ENCODE peak calls at places on chromosomes 4 and X, in eight cellular contexts. One of them, this sample, is unnamed.

GRCh38 chr4:38670939-38671593 is 7.1 kb downstream of the KLF3 start:
- DNase-seq in lung: peak; percentile 42
- DNase-seq in OCI-LY7: no peak
- DNase-seq in CD4-positive, alpha-beta memory T cell: no peak
- DNase-seq in A549: no peak
- DNase-seq in pancreas: no peak
- DNase-seq in neural progenitor cell: no peak
- DNase-seq in cardiac muscle cell: no peak
- DNase-seq in this sample: no peak

GRCh38 chr4:148814030-148814429 is 371.8 kb upstream of the NR3C2 start:
- DNase-seq in lung: peak; percentile 45
- DNase-seq in OCI-LY7: no peak
- DNase-seq in CD4-positive, alpha-beta memory T cell: no peak
- DNase-seq in A549: no peak
- DNase-seq in pancreas: peak; percentile 41
- DNase-seq in neural progenitor cell: no peak
- DNase-seq in cardiac muscle cell: no peak
- DNase-seq in this sample: no peak

GRCh38 chr4:82896755-82897154 is 3.8 kb upstream of the THAP9 start:
- DNase-seq in lung: no peak
- DNase-seq in OCI-LY7: no peak
- DNase-seq in CD4-positive, alpha-beta memory T cell: no peak
- DNase-seq in A549: no peak
- DNase-seq in pancreas: no peak
- DNase-seq in neural progenitor cell: no peak
- DNase-seq in cardiac muscle cell: no peak
- DNase-seq in this sample: no peak

GRCh38 chr4:55851885-55852284 is 1.6 kb upstream of the EXOC1 start:
- DNase-seq in lung: no peak
- DNase-seq in OCI-LY7: no peak
- DNase-seq in CD4-positive, alpha-beta memory T cell: peak; percentile 37
- DNase-seq in A549: no peak
- DNase-seq in pancreas: no peak
- DNase-seq in neural progenitor cell: no peak
- DNase-seq in cardiac muscle cell: no peak
- DNase-seq in this sample: no peak

GRCh38 chr4:140790171-140790570 is 34.0 kb upstream of the TBC1D9 start:
- DNase-seq in lung: no peak
- DNase-seq in OCI-LY7: no peak
- DNase-seq in CD4-positive, alpha-beta memory T cell: no peak
- DNase-seq in A549: no peak
- DNase-seq in pancreas: no peak
- DNase-seq in neural progenitor cell: no peak
- DNase-seq in cardiac muscle cell: peak; percentile 66
- DNase-seq in this sample: no peak

GRCh38 chr4:81130569-81130968 is 84.5 kb downstream of the PRKG2 start:
- DNase-seq in lung: no peak
- DNase-seq in OCI-LY7: no peak
- DNase-seq in CD4-positive, alpha-beta memory T cell: no peak
- DNase-seq in A549: no peak
- DNase-seq in pancreas: no peak
- DNase-seq in neural progenitor cell: peak; percentile 20
- DNase-seq in cardiac muscle cell: no peak
- DNase-seq in this sample: no peak

GRCh38 chrX:135596495-135596894 is 76.0 kb downstream of the INTS6L start:
- DNase-seq in lung: no peak
- DNase-seq in OCI-LY7: peak; percentile 42
- DNase-seq in CD4-positive, alpha-beta memory T cell: peak; percentile 36
- DNase-seq in A549: peak; percentile 6
- DNase-seq in pancreas: peak; percentile 40
- DNase-seq in neural progenitor cell: peak; percentile 69
- DNase-seq in cardiac muscle cell: peak; percentile 61
- DNase-seq in this sample: peak; percentile 61

GRCh38 chr4:168480991-168481588 is 798 bp upstream of the DDX60L start:
- DNase-seq in lung: no peak
- DNase-seq in OCI-LY7: peak; percentile 4
- DNase-seq in CD4-positive, alpha-beta memory T cell: peak; percentile 74
- DNase-seq in A549: peak; percentile 54
- DNase-seq in pancreas: no peak
- DNase-seq in neural progenitor cell: no peak
- DNase-seq in cardiac muscle cell: no peak
- DNase-seq in this sample: peak; percentile 88

GRCh38 chr4:67694662-67695061 is 6.3 kb downstream of the UBA6 start:
- DNase-seq in lung: no peak
- DNase-seq in OCI-LY7: no peak
- DNase-seq in CD4-positive, alpha-beta memory T cell: no peak
- DNase-seq in A549: no peak
- DNase-seq in pancreas: no peak
- DNase-seq in neural progenitor cell: no peak
- DNase-seq in cardiac muscle cell: no peak
- DNase-seq in this sample: no peak

GRCh38 chr4:2847297-2847871 is 3.7 kb downstream of the ADD1 start:
- DNase-seq in lung: no peak
- DNase-seq in OCI-LY7: no peak
- DNase-seq in CD4-positive, alpha-beta memory T cell: no peak
- DNase-seq in A549: no peak
- DNase-seq in pancreas: no peak
- DNase-seq in neural progenitor cell: no peak
- DNase-seq in cardiac muscle cell: no peak
- DNase-seq in this sample: no peak
- H3K4me1 ChIP-seq in lung: peaks cover 14% of the 10 kb centered on the region
- H3K4me1 ChIP-seq in OCI-LY7: peaks cover 36% of the 10 kb centered on the region
- H3K4me1 ChIP-seq in CD4-positive, alpha-beta memory T cell: peaks cover 82% of the 10 kb centered on the region
- H3K4me1 ChIP-seq in A549: peaks cover 19% of the 10 kb centered on the region
- H3K4me1 ChIP-seq in pancreas: peaks cover 32% of the 10 kb centered on the region
- H3K4me1 ChIP-seq in neural progenitor cell: peaks cover 5% of the 10 kb centered on the region
- H3K4me1 ChIP-seq in cardiac muscle cell: peaks cover 18% of the 10 kb centered on the region
- H3K4me1 ChIP-seq in this sample: peaks cover 19% of the 10 kb centered on the region

DNA sequence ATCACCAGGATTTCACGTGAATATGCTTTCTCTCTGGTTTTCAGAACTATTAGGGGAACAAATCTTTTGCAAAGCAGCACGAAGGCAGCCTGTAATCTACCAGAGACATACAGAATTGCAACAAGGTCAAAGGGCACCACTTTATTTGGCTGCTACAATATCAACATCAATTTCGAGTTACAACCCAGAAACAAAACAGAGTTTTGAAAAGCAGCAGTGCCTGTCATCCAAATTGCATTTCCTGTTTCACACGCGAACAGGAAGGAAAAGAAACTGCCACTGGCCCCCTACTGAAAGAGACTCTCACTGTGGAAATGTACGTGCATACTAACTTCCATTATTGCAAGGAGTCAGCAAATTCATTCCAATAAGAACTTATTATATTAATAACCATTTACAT is 17.1 kb upstream of the C1QTNF7 start:
- DNase-seq in lung: no peak
- DNase-seq in OCI-LY7: peak; percentile 62
- DNase-seq in CD4-positive, alpha-beta memory T cell: no peak
- DNase-seq in A549: no peak
- DNase-seq in pancreas: no peak
- DNase-seq in neural progenitor cell: no peak
- DNase-seq in cardiac muscle cell: peak; percentile 2
- DNase-seq in this sample: peak; percentile 96
- H3K4me3 ChIP-seq in lung: no peak overlapping the region
- H3K4me3 ChIP-seq in OCI-LY7: peak overlapping the region; percentile 34
- H3K4me3 ChIP-seq in CD4-positive, alpha-beta memory T cell: no peak overlapping the region
- H3K4me3 ChIP-seq in A549: no peak overlapping the region
- H3K4me3 ChIP-seq in pancreas: no peak overlapping the region
- H3K4me3 ChIP-seq in neural progenitor cell: no peak overlapping the region
- H3K4me3 ChIP-seq in cardiac muscle cell: no peak overlapping the region
- H3K4me3 ChIP-seq in this sample: peak overlapping the region; percentile 11

DNA sequence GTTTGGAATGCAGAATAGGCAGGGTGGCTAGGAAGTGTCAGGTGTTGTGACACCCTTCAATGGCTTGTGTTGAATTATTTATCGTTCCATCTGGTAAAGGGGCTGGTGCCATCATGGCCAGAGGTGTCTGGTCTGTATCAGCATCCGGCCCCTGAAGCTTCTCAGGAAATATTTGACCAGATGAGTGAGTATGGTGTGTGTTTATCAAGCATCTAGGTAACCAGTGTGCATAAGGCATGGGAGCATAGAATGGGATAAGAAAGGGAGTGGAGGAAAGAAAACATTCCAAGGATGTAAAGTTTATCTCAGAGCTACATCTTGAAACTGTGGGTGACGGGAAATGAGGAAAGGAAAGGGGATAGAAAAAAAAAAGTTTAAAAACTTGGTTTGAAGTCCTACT is 109.4 kb downstream of the KLHL4 start:
- DNase-seq in lung: no peak
- DNase-seq in OCI-LY7: no peak
- DNase-seq in CD4-positive, alpha-beta memory T cell: no peak
- DNase-seq in A549: no peak
- DNase-seq in pancreas: no peak
- DNase-seq in neural progenitor cell: no peak
- DNase-seq in cardiac muscle cell: no peak
- DNase-seq in this sample: no peak
- H3K4me1 ChIP-seq in lung: no peaks in the 10 kb centered on the region
- H3K4me1 ChIP-seq in OCI-LY7: no peaks in the 10 kb centered on the region
- H3K4me1 ChIP-seq in CD4-positive, alpha-beta memory T cell: no peaks in the 10 kb centered on the region
- H3K4me1 ChIP-seq in A549: no peaks in the 10 kb centered on the region
- H3K4me1 ChIP-seq in pancreas: no peaks in the 10 kb centered on the region
- H3K4me1 ChIP-seq in neural progenitor cell: peaks cover 9% of the 10 kb centered on the region
- H3K4me1 ChIP-seq in cardiac muscle cell: peaks cover 21% of the 10 kb centered on the region
- H3K4me1 ChIP-seq in this sample: no peaks in the 10 kb centered on the region

GRCh38 chrX:17860811-17861495 is at the start of gene RAI2:
- DNase-seq in lung: peak; percentile 52
- DNase-seq in OCI-LY7: no peak
- DNase-seq in CD4-positive, alpha-beta memory T cell: peak; percentile 3
- DNase-seq in A549: no peak
- DNase-seq in pancreas: peak; percentile 58
- DNase-seq in neural progenitor cell: peak; percentile 77
- DNase-seq in cardiac muscle cell: peak; percentile 41
- DNase-seq in this sample: peak; percentile 7
- H3K4me3 ChIP-seq in lung: peak within 1 kb of the TSS; percentile 49
- H3K4me3 ChIP-seq in OCI-LY7: no peak within 1 kb of the TSS
- H3K4me3 ChIP-seq in CD4-positive, alpha-beta memory T cell: no peak within 1 kb of the TSS
- H3K4me3 ChIP-seq in A549: peak within 1 kb of the TSS; percentile 52
- H3K4me3 ChIP-seq in pancreas: peak within 1 kb of the TSS; percentile 56
- H3K4me3 ChIP-seq in neural progenitor cell: peak within 1 kb of the TSS; percentile 58
- H3K4me3 ChIP-seq in cardiac muscle cell: peak within 1 kb of the TSS; percentile 36
- H3K4me3 ChIP-seq in this sample: peak within 1 kb of the TSS; percentile 34

GRCh38 chr4:1195109-1195671 is 22.8 kb upstream of the SPON2 start:
- DNase-seq in lung: no peak
- DNase-seq in OCI-LY7: no peak
- DNase-seq in CD4-positive, alpha-beta memory T cell: no peak
- DNase-seq in A549: no peak
- DNase-seq in pancreas: no peak
- DNase-seq in neural progenitor cell: no peak
- DNase-seq in cardiac muscle cell: no peak
- DNase-seq in this sample: no peak
- H3K4me1 ChIP-seq in lung: no peaks in the 10 kb centered on the region
- H3K4me1 ChIP-seq in OCI-LY7: peaks cover 4% of the 10 kb centered on the region
- H3K4me1 ChIP-seq in CD4-positive, alpha-beta memory T cell: peaks cover 8% of the 10 kb centered on the region
- H3K4me1 ChIP-seq in A549: peaks cover 19% of the 10 kb centered on the region
- H3K4me1 ChIP-seq in pancreas: peaks cover 14% of the 10 kb centered on the region
- H3K4me1 ChIP-seq in neural progenitor cell: no peaks in the 10 kb centered on the region
- H3K4me1 ChIP-seq in cardiac muscle cell: no peaks in the 10 kb centered on the region
- H3K4me1 ChIP-seq in this sample: no peaks in the 10 kb centered on the region

DNA sequence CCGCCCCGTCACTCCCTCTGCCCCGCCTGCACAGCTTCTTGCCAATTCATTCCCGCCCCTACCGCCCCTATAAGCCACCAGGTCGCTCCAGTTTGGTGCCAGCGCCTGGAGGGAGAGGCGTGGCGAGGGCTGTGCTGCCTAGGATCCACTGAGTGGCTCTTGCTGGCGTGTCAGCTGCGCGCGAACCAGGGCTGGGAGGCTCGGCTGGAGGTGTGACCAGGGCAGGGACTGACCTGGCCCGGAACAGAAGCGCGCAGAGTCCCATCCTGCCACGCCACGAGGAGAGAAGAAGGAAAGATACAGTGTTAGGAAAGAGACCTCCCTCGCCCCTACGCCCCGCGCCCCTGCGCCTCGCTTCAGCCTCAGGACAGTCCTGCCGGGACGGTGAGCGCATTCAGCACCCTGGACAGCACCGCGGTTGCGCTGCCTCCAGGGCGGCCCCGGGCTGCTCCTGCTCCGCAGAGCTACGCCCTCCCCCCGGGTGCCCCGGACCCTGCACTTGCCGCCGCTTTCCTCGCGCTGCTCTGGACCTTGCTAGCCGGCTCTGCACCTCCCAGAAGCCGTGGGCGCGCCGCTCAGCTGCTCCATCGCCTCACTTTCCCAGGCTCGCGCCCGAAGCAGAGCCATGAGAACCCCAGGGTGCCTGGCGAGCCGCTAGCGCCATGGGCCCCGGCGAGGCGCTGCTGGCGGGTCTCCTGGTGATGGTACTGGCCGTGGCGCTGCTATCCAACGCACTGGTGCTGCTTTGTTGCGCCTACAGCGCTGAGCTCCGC is at the start of gene GPR78:
- DNase-seq in lung: no peak
- DNase-seq in OCI-LY7: no peak
- DNase-seq in CD4-positive, alpha-beta memory T cell: peak; percentile 4
- DNase-seq in A549: no peak
- DNase-seq in pancreas: peak; percentile 68
- DNase-seq in neural progenitor cell: peak; percentile 96
- DNase-seq in cardiac muscle cell: peak; percentile 93
- DNase-seq in this sample: peak; percentile 64
- H3K4me3 ChIP-seq in lung: no peak within 1 kb of the TSS
- H3K4me3 ChIP-seq in OCI-LY7: no peak within 1 kb of the TSS
- H3K4me3 ChIP-seq in CD4-positive, alpha-beta memory T cell: no peak within 1 kb of the TSS
- H3K4me3 ChIP-seq in A549: no peak within 1 kb of the TSS
- H3K4me3 ChIP-seq in pancreas: no peak within 1 kb of the TSS
- H3K4me3 ChIP-seq in neural progenitor cell: peak within 1 kb of the TSS; percentile 31
- H3K4me3 ChIP-seq in cardiac muscle cell: no peak within 1 kb of the TSS
- H3K4me3 ChIP-seq in this sample: no peak within 1 kb of the TSS

DNA sequence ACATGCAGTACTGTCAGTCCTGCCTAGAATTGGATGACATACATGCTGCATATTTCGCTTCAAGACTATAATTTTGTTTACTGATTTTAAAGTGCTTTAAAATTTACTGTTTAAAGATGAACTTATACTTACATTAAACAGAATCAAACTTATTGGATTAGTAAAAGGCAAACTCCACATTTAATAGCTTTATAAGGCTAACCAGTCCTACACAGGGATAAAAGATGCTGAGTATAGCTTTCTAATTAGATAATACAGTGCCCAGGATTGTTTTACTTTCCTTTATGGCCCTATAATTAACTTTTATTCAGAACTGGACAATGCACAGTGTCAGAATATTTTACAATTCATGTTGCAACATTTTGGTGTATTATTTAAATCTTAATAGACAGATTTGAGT is 646.0 kb downstream of the TRAM1L1 start:
- DNase-seq in lung: no peak
- DNase-seq in OCI-LY7: no peak
- DNase-seq in CD4-positive, alpha-beta memory T cell: no peak
- DNase-seq in A549: no peak
- DNase-seq in pancreas: no peak
- DNase-seq in neural progenitor cell: no peak
- DNase-seq in cardiac muscle cell: no peak
- DNase-seq in this sample: no peak
- H3K4me1 ChIP-seq in lung: no peaks in the 10 kb centered on the region
- H3K4me1 ChIP-seq in OCI-LY7: no peaks in the 10 kb centered on the region
- H3K4me1 ChIP-seq in CD4-positive, alpha-beta memory T cell: no peaks in the 10 kb centered on the region
- H3K4me1 ChIP-seq in A549: no peaks in the 10 kb centered on the region
- H3K4me1 ChIP-seq in pancreas: no peaks in the 10 kb centered on the region
- H3K4me1 ChIP-seq in neural progenitor cell: no peaks in the 10 kb centered on the region
- H3K4me1 ChIP-seq in cardiac muscle cell: no peaks in the 10 kb centered on the region
- H3K4me1 ChIP-seq in this sample: peaks cover 10% of the 10 kb centered on the region

GRCh38 chr4:56874918-56875317 is 32.8 kb upstream of the REST start:
- DNase-seq in lung: no peak
- DNase-seq in OCI-LY7: no peak
- DNase-seq in CD4-positive, alpha-beta memory T cell: no peak
- DNase-seq in A549: no peak
- DNase-seq in pancreas: no peak
- DNase-seq in neural progenitor cell: no peak
- DNase-seq in cardiac muscle cell: no peak
- DNase-seq in this sample: no peak
- H3K4me3 ChIP-seq in lung: no peak overlapping the region
- H3K4me3 ChIP-seq in OCI-LY7: no peak overlapping the region
- H3K4me3 ChIP-seq in CD4-positive, alpha-beta memory T cell: no peak overlapping the region
- H3K4me3 ChIP-seq in A549: no peak overlapping the region
- H3K4me3 ChIP-seq in pancreas: no peak overlapping the region
- H3K4me3 ChIP-seq in neural progenitor cell: no peak overlapping the region
- H3K4me3 ChIP-seq in cardiac muscle cell: no peak overlapping the region
- H3K4me3 ChIP-seq in this sample: no peak overlapping the region